ENCODE peak calls at places on chromosomes 2 and 18, in four cellular contexts. E, U, P and V are unnamed samples.

GRCh38 chr2:77479395-77479794 is 42.8 kb downstream of the LRRTM4 start:
- DNase-seq in P (peak; percentile 4), E (no peak), U (no peak), V (no peak)

GRCh38 chr2:132754867-132755472 is 85.0 kb upstream of the LYPD1 start:
- DNase-seq in U (no peak), P (no peak), E (no peak), V (no peak)

GRCh38 chr2:150575861-150576260 is 88.4 kb upstream of the RND3 start:
- DNase-seq in P (no peak), U (no peak), E (no peak), V (no peak)

GRCh38 chr18:79549638-79550000 is 130.0 kb upstream of the CTDP1 start:
- DNase-seq in P (no peak), E (peak; percentile 1), U (no peak), V (no peak)

GRCh38 chr2:159379181-159379580 is 92.7 kb upstream of the WDSUB1 start:
- DNase-seq in E (no peak), P (no peak), U (no peak), V (no peak)

GRCh38 chr18:31647354-31647753 is 37.0 kb downstream of the B4GALT6 start:
- DNase-seq in P (no peak), U (no peak), E (no peak), V (no peak)

GRCh38 chr18:56256659-56257058 is 381.7 kb downstream of the TXNL1 start:
- DNase-seq in U (no peak), P (no peak), E (no peak), V (no peak)

GRCh38 chr2:187079901-187080300 is 230.9 kb upstream of the ZSWIM2 start:
- DNase-seq in E (no peak), P (peak; percentile 10), U (no peak), V (no peak)

GRCh38 chr2:69011611-69012157 is 1.3 kb upstream of the ANTXR1 start:
- DNase-seq in E (no peak), P (no peak), U (no peak), V (no peak)

GRCh38 chr18:21682276-21683051 is 22.1 kb downstream of the ABHD3 start:
- DNase-seq in U (peak; percentile 11), P (peak; percentile 79), E (no peak), V (no peak)

GRCh38 chr2:189580267-189580661 is 322 bp downstream of the SLC40A1 start:
- DNase-seq in U (no peak), E (peak; percentile 29), P (peak; percentile 30), V (no peak)

GRCh38 chr2:121489284-121489683 is 41.4 kb upstream of the RNU4ATAC start:
- DNase-seq in P (no peak), E (peak; percentile 35), U (no peak), V (no peak)

GRCh38 chr2:71243548-71244301 is 16.8 kb upstream of the PAIP2B start:
- DNase-seq in P (no peak), U (no peak), E (no peak), V (no peak)

GRCh38 chr2:220930542-220931076 is 641.5 kb downstream of the EPHA4 start:
- DNase-seq in P (peak; percentile 43), E (no peak), U (no peak), V (peak; percentile 54)

GRCh38 chr2:172480301-172481218 is 53.2 kb downstream of the ITGA6 start:
- DNase-seq in E (no peak), P (peak; percentile 38), U (no peak), V (no peak)

GRCh38 chr2:237408280-237408679 is 5.7 kb downstream of the COL6A3 start:
- DNase-seq in P (peak; percentile 69), U (no peak), E (no peak), V (no peak)

GRCh38 chr18:70931942-70932814 is 643.3 kb downstream of the SOCS6 start:
- DNase-seq in P (peak; percentile 19), E (no peak), U (peak; percentile 9), V (no peak)

GRCh38 chr2:184154438-184154837 is 443.9 kb upstream of the ZNF804A start:
- DNase-seq in U (no peak), P (peak; percentile 62), E (no peak), V (no peak)

GRCh38 chr18:76426738-76427305 is 68.2 kb downstream of the ZNF516 start:
- DNase-seq in E (peak; percentile 40), P (peak; percentile 19), U (peak; percentile 48), V (no peak)

GRCh38 chr2:216285641-216286156 is 86.6 kb downstream of the MARCHF4 start:
- DNase-seq in E (no peak), P (no peak), U (no peak), V (no peak)

GRCh38 chr2:1790473-1790872 is 46.2 kb upstream of the PXDN start:
- DNase-seq in P (no peak), E (no peak), U (no peak), V (no peak)

GRCh38 chr2:240567872-240568677 is at the start of gene RNPEPL1:
- DNase-seq in E (peak; percentile 60), P (peak; percentile 29), U (no peak), V (no peak)

GRCh38 chr2:218727502-218728165 is 17.0 kb downstream of the TTLL4 start:
- DNase-seq in U (no peak), P (no peak), E (no peak), V (no peak)

GRCh38 chr2:206989306-206989705 is 50.0 kb downstream of the CPO start:
- DNase-seq in U (no peak), E (peak; percentile 44), P (no peak), V (no peak)

GRCh38 chr2:117698819-117699218 is 115.7 kb upstream of the DDX18 start:
- DNase-seq in U (no peak), P (no peak), E (no peak), V (no peak)

GRCh38 chr18:63216911-63217311 is 102.7 kb downstream of the BCL2 start:
- DNase-seq in P (no peak), U (no peak), E (no peak), V (no peak)

GRCh38 chr2:147511491-147511948 is 333.3 kb upstream of the ACVR2A start:
- DNase-seq in U (peak; percentile 17), P (peak; percentile 26), E (no peak), V (peak; percentile 25)

GRCh38 chr2:54457326-54458023 is 1.3 kb downstream of the SPTBN1 start:
- DNase-seq in U (no peak), P (peak; percentile 33), E (peak; percentile 39), V (no peak)

GRCh38 chr18:13823707-13824395 is at the start of gene MC5R:
- DNase-seq in U (peak; percentile 26), P (peak; percentile 25), E (peak; percentile 72), V (no peak)

GRCh38 chr2:204268458-204268857 is 276.8 kb upstream of the PARD3B start:
- DNase-seq in E (no peak), U (no peak), P (no peak), V (no peak)
- TF ChIP-seq CTCF in E (no peak), U (no peak), P (no peak), V (no peak)

DNA sequence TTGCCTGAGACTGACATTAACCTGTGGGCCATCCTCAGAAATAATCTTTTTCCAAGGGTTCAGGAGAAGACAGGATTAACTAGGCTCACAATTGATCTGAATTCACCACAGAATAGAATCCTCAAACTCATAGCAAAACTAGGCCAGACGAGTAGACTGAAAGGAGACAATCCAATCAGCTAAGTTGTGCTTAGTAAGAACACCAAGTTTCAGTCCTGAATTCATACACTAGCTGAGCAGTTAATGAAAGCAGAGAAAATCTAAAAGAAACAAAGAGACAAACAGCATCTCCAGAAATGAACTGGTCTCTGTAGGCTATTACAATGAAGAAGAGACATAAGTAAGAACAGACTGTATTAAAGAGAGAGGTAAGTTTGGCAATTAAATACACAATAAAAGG is 89.5 kb downstream of the GORASP2 start:
- DNase-seq in E (no peak), P (no peak), U (no peak), V (no peak)
- TF ChIP-seq CTCF in E (no peak), P (no peak), U (no peak), V (no peak)

DNA sequence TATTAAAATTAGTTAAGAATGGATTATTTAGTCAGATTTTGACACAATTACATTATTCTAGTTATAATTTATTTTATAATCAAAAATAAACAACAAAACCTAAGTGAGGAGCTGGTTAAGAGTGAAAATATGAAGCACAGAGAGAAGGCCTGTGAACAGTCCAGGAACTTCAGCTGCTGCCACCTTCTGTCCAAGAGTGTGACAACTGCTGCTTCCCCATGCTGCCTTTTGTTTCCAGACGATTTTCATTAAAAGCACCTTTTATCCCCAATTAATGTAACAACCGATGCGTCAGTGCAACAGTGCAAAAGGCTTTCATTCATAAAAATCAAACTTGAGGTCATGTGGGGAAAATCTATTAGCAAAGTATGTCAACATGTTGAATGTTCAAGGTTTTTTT is 363.6 kb downstream of the CTNNA2 start:
- DNase-seq in E (no peak), P (peak; percentile 7), U (no peak), V (no peak)
- TF ChIP-seq CTCF in E (no peak), P (peak; percentile 44), U (no peak), V (peak; percentile 21)

GRCh38 chr18:46642561-46642960 is 14.5 kb downstream of the LOXHD1 start:
- DNase-seq in U (no peak), E (no peak), P (no peak), V (no peak)

GRCh38 chr18:46649071-46649862 is 7.8 kb downstream of the LOXHD1 start:
- DNase-seq in E (no peak), P (no peak), U (no peak), V (no peak)

GRCh38 chr18:46641917-46642316 is 15.1 kb downstream of the LOXHD1 start:
- DNase-seq in E (no peak), P (peak; percentile 12), U (no peak), V (no peak)

GRCh38 chr18:46650681-46651080 is 6.3 kb downstream of the LOXHD1 start:
- DNase-seq in E (no peak), P (no peak), U (no peak), V (no peak)

DNA sequence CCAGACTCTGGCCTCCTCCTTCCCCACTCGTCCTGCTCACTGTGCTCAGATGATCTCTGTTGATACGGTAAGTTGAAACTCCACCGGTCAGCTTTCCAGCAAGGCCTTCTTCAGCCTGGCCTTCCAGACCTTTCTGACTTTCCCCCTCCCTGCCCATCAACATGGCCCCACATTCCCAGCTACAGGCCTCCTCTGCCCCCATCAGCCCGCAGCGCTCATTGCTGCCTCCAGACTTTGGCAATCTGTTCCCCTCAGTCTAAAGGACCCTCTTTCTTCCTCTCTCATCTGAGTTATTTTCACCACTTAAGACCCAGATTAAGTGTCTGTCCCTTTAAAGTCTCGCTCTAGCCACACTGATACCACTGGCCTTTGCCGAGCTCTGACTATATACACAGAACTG is 10.6 kb downstream of the LOXHD1 start:
- DNase-seq in U (no peak), E (no peak), P (no peak), V (no peak)
- TF ChIP-seq CTCF in U (no peak), E (no peak), P (no peak), V (no peak)

GRCh38 chr18:9437049-9437448 is 38.3 kb upstream of the RALBP1 start:
- DNase-seq in P (peak; percentile 64), U (no peak), E (no peak), V (no peak)
- TF ChIP-seq CTCF in P (no peak), U (no peak), E (no peak), V (no peak)

GRCh38 chr2:44247924-44248323 is 27.4 kb upstream of the SLC3A1 start:
- DNase-seq in U (no peak), P (no peak), E (no peak), V (no peak)
- TF ChIP-seq CTCF in U (no peak), P (no peak), E (no peak), V (no peak)

GRCh38 chr18:34031810-34032209 is 192.9 kb downstream of the NOL4 start:
- DNase-seq in E (no peak), P (no peak), U (no peak), V (no peak)
- TF ChIP-seq CTCF in E (no peak), P (no peak), U (no peak), V (no peak)